ENCODE peak calls at places on chromosomes 11 and 22, in six cellular contexts. S is fibroblast of lung, U is transverse colon, Z is heart left ventricle, D is left ventricle myocardium inferior, J is SK-N-SH. R is an unnamed sample.

GRCh38 chr11:97764193-97764592 is 1256.6 kb upstream of the CNTN5 start:
- DNase-seq in S (no peak), U (no peak), Z (no peak), D (no peak), J (no peak), R (no peak)

GRCh38 chr11:4924239-4924638 is at the start of gene OR51G1:
- DNase-seq in S (no peak), U (no peak), Z (no peak), D (no peak), J (no peak), R (no peak)

GRCh38 chr22:48898524-48899377 is 928.9 kb downstream of the BRD1 start:
- DNase-seq in S (no peak), U (no peak), Z (no peak), D (no peak), J (no peak), R (no peak)

GRCh38 chr11:85902353-85902752 is 47.2 kb downstream of the CCDC83 start:
- DNase-seq in S (no peak), U (no peak), Z (no peak), D (no peak), J (no peak), R (no peak)

GRCh38 chr22:50585238-50585637 is 2.6 kb upstream of the CHKB start:
- DNase-seq in S (no peak), U (no peak), Z (no peak), D (no peak), J (no peak), R (no peak)

GRCh38 chr11:118928108-118928869 is 2.6 kb upstream of the BCL9L start:
- DNase-seq in S (peak), U (peak), Z (peak), D (peak), J (peak), R (peak)

GRCh38 chr22:26671317-26672059 is 14.1 kb downstream of the MIAT start:
- DNase-seq in S (no peak), U (peak), Z (peak), D (no peak), J (no peak), R (no peak)

GRCh38 chr11:75334976-75335375 is 16.5 kb downstream of the ARRB1 start:
- DNase-seq in S (no peak), U (no peak), Z (no peak), D (no peak), J (no peak), R (peak)

GRCh38 chr22:36343720-36344105 is 44.1 kb downstream of the MYH9 start:
- DNase-seq in S (no peak), U (no peak), Z (no peak), D (no peak), J (no peak), R (no peak)

GRCh38 chr11:17772704-17773600 is 38.4 kb downstream of the KCNC1 start:
- DNase-seq in S (no peak), U (no peak), Z (no peak), D (no peak), J (no peak), R (no peak)

GRCh38 chr11:4626207-4627105 is 10.8 kb upstream of the OR51D1 start:
- DNase-seq in S (peak), U (peak), Z (peak), D (no peak), J (peak), R (peak)

GRCh38 chr11:64684357-64684756 is 38.6 kb downstream of the NRXN2 start:
- DNase-seq in S (no peak), U (no peak), Z (no peak), D (no peak), J (no peak), R (no peak)

GRCh38 chr11:11502303-11502828 is 119.4 kb downstream of the GALNT18 start:
- DNase-seq in S (no peak), U (no peak), Z (no peak), D (no peak), J (peak), R (no peak)

GRCh38 chr11:73271936-73272679 is at the start of gene P2RY6:
- DNase-seq in S (peak), U (peak), Z (peak), D (no peak), J (peak), R (peak)

GRCh38 chr11:30313580-30313979 is 9.3 kb upstream of the ARL14EP start:
- DNase-seq in S (no peak), U (no peak), Z (no peak), D (no peak), J (no peak), R (no peak)

GRCh38 chr11:75786101-75786736 is 17.6 kb downstream of the DGAT2 start:
- DNase-seq in S (no peak), U (peak), Z (no peak), D (no peak), J (no peak), R (no peak)

GRCh38 chr11:76443254-76443935 is 1.4 kb upstream of the EMSY start:
- DNase-seq in S (peak), U (no peak), Z (no peak), D (no peak), J (no peak), R (no peak)

GRCh38 chr22:48097723-48098122 is 1335.3 kb downstream of the TBC1D22A start:
- DNase-seq in S (no peak), U (no peak), Z (no peak), D (no peak), J (no peak), R (no peak)

GRCh38 chr22:19885841-19886592 is 31.3 kb upstream of the GNB1L start:
- DNase-seq in S (no peak), U (no peak), Z (no peak), D (no peak), J (no peak), R (peak)

GRCh38 chr11:129960216-129961214 is 42.1 kb downstream of the PRDM10 start:
- DNase-seq in S (peak), U (no peak), Z (no peak), D (no peak), J (no peak), R (no peak)

DNA sequence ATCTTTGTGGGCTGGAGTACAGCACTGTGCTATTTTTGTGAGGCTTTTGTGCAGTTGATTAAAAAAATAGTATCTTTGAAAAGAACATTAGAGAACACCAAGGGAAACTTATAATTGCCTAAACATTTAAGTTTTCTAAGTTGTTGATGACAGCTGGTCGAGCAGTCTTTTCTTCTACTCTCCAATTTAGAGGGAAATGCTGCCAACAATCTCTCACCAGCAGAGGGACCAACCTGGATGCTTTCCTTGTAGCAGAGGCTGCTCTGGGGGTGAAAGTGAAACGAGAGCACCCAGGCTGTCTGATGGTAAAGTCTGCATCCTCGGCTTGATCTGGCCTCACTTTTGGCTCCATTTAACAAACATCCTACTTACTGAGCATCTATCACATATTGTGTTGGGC is 1286.5 kb upstream of the TENM4 start:
- DNase-seq in S (peak), U (no peak), Z (no peak), D (no peak), J (no peak), R (peak)
- TF ChIP-seq CTCF in S (peak), U (no peak), Z (no peak), D (peak), J (peak), R (peak)

DNA sequence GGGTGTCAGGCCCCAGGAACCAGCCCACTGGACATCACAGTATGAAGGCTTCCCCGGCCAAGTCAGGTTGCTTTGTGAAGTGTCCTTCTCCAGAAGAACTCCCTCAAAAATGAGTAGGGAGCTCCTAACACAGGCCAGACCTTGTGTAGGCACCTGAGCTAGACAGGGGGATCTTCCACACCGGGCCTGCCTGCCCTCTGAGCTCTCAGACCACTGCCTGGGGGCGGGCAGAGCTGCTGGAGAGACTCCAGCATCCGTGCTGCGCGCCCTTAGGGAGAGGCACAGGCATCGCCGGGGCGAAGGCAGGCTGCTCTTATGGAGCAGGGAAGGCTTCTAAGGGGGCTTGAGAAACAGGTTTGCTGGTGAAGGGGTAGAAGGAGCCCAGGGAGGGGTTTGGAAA is 4.3 kb downstream of the KCNJ5 start:
- DNase-seq in S (no peak), U (no peak), Z (no peak), D (no peak), J (no peak), R (no peak)
- TF ChIP-seq CTCF in S (no peak), U (no peak), Z (no peak), D (no peak), J (no peak), R (no peak)

DNA sequence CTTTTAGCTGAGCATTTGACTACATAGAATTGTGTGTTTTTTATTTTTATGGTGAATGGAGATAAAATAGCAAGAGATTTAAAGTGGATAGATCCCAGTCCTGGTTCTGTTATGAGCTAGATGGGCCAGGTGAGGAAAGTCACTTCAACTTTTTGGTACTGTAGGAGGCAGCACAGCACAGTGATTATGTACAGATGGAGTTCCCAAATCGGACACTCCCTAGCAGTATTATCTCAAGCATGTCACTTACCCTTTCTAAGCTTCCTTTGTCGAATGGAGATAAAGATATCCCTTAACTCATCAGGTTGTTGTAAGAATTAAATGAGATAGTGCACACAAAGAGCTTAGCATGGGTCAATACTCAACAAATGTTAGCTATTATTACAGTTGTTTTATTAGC is 5.3 kb downstream of the EXPH5 start:
- DNase-seq in S (no peak), U (no peak), Z (no peak), D (no peak), J (no peak), R (no peak)
- TF ChIP-seq CTCF in S (no peak), U (no peak), Z (no peak), D (no peak), J (peak), R (no peak)

GRCh38 chr11:122355968-122356367 is 240.0 kb upstream of the BLID start:
- DNase-seq in S (no peak), U (no peak), Z (no peak), D (no peak), J (no peak), R (no peak)

GRCh38 chr11:122363306-122363705 is 247.3 kb upstream of the BLID start:
- DNase-seq in S (no peak), U (no peak), Z (no peak), D (no peak), J (no peak), R (no peak)

GRCh38 chr11:122365545-122366380 is 249.7 kb upstream of the BLID start:
- DNase-seq in S (no peak), U (no peak), Z (no peak), D (no peak), J (peak), R (no peak)

GRCh38 chr11:122362381-122362780 is 246.4 kb upstream of the BLID start:
- DNase-seq in S (no peak), U (no peak), Z (no peak), D (no peak), J (no peak), R (no peak)

DNA sequence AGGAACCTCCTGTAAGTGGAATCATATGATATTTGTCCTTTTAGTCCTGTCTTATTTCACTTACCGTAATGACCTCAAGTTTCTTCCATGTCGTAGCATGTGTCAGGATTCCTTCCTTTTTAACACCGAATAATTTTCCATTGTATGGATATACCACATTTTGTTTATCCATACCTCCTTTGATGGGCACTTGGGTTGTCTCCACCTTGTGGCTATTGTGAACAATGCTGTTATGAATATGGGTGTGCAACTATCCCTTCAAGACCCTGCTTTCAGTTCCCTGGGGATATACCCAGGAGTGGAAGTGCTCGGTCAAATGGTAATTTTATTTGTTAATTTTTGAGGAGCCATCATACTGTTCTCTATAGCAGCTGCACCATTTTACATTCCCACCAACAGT is 244.9 kb upstream of the BLID start:
- DNase-seq in S (no peak), U (no peak), Z (no peak), D (no peak), J (no peak), R (no peak)
- TF ChIP-seq CTCF in S (no peak), U (no peak), Z (no peak), D (no peak), J (peak), R (peak)

DNA sequence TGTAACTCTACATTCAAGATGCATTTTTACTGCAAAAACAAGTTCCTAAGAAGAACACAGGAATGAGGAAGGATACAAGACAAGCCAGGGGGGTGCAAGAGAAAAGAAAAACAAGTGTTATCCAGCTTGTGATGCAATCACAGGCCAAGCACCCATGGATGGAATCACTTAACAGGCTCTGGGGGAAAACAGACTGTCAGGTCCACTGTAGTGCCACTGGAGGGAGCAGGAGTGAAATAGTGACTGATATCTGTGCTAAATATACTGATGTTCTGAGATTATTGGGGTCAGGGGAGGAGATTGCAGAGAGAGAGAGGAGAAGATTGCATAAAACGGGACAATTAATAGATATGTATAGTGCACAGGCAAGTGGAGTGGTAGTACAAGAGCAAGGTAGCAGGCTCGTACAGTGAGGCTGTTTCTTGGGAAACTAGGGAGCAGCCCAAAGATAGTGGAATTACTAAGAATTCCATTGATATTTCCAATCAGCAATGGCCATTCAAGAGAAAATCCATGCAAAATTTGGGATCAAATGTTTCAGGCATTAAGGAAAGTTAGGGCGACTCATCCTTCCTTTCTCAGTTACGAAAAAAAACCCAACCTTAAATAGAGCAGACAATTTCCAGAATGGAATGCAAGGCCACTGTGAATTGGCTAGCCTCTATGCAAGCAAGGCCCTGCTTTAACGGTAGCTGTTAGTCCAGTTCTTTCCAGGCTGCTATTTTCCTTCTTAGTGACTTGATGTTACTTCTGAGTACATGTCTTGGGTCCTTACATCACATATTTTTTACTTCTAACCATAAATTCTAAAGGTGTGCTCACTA is 52.2 kb upstream of the CEP126 start:
- DNase-seq in S (peak), U (peak), Z (no peak), D (no peak), J (peak), R (peak)
- TF ChIP-seq CTCF in S (peak), U (no peak), Z (no peak), D (peak), J (peak), R (peak)

GRCh38 chr11:10453261-10453660 is 1.8 kb upstream of the AMPD3 start:
- DNase-seq in S (peak), U (no peak), Z (no peak), D (no peak), J (no peak), R (no peak)

GRCh38 chr11:10454506-10454901 is 560 bp upstream of the AMPD3 start:
- DNase-seq in S (no peak), U (no peak), Z (no peak), D (no peak), J (no peak), R (peak)

GRCh38 chr11:10452211-10452767 is 2.8 kb upstream of the AMPD3 start:
- DNase-seq in S (no peak), U (no peak), Z (no peak), D (no peak), J (no peak), R (peak)

GRCh38 chr11:10451399-10452116 is 3.5 kb upstream of the AMPD3 start:
- DNase-seq in S (no peak), U (no peak), Z (no peak), D (no peak), J (no peak), R (no peak)

DNA sequence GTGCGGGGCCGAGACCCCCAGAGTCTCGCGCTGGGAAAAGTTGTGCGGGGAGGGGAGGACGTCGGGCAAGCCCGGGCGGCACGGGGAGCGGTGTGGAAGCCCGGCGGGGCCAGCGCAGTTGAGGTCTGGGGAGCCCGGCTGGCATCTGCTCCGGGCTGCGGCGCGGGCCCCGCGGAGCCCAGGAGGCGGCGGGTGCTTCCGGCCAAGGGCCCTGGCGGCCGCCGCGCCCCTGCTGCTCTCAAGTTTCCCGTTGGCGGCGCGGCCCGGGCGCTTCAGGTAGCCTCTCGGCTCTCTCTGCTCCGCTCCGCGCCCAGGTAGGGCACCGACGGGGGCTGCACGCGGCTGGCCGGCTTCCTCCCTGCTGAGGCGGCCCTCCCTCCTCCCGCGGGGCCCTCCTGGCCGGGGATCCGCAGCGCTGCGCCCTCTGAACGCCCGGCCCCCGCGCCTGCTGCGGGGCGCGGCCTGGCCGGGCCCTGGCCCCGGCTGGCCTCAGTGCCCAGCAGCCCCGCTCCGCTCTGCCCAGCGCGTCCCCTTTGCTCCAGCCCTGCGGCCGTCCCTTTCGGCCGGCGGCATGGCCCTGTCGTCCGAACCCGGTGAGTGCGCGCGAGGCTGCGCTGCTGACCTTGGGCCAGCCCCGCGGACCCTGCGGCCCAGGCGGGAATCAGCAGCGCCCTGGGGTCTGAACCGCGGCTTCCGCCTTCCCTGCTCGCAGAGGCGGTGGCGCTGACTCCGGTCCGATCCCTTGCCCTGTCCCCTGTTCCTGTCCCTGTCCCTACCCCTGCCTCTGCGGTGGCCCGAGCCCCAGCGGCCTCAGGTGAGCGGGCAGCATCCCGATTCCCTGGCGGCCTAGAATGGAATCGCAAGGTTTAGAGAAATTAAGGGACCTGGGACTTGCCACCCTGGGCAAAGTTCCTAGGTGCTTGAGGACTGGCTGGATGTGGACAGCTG is 4.3 kb upstream of the AMPD3 start:
- DNase-seq in S (peak), U (peak), Z (peak), D (peak), J (peak), R (peak)
- TF ChIP-seq CTCF in S (peak), U (peak), Z (peak), D (peak), J (no peak), R (peak)

DNA sequence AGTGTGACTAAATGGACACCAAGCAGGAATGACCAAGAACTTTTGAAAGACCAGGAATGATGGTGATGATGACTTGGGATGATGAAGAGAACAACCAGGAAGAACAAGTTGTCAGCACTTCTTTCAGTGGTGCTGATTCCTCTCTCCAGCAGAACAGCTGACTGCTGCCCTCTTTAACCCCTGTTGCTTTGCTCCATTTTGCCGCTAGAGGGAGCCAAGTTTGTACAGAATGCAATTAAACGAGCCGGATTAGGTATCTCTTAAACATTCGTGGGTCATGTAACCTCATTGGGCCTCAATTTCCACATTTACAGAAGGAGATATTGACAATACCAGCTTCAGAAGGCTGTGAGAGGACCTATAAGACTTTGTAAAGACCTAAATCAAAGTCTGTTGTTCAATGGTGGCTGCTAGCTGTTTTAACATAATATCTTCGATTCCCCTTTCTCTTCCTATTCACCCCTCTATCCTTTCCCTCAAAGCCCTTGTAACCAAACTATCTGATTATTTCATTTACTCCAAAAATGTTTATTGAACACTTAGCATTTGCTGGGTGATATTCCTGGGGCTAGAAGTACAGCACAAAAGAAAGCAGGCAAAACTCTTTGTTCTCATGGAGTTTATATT is 1.9 kb downstream of the OR4S1 start:
- DNase-seq in S (peak), U (peak), Z (peak), D (peak), J (peak), R (peak)
- TF ChIP-seq CTCF in S (peak), U (peak), Z (peak), D (peak), J (peak), R (peak)

R was measured in endodermal cell.